ENCODE peak calls at places on chromosomes 5 and 9, in five cellular contexts. H is tibial artery, L is hepatocyte, F is left ventricle myocardium inferior, G is mucosa of descending colon. U is an unnamed sample.
A peak's percentile ranks its signal among the peaks of the same experiment; 100 is the strongest.

GRCh38 chr5:135221187-135221473 is 177.9 kb downstream of the MACROH2A1 start:
- DNase-seq in H (peak; percentile 11), L (no peak), F (no peak), G (no peak), U (no peak)

GRCh38 chr9:95089916-95090791 is 227.4 kb downstream of the FANCC start:
- DNase-seq in H (peak; percentile 92), L (no peak), F (peak; percentile 70), G (no peak), U (no peak)

GRCh38 chr5:72314571-72315172 is 5.4 kb downstream of the MRPS27 start:
- DNase-seq in H (no peak), L (peak; percentile 36), F (no peak), G (peak; percentile 23), U (no peak)

GRCh38 chr5:68331202-68332108 is 115.9 kb downstream of the PIK3R1 start:
- DNase-seq in H (no peak), L (no peak), F (no peak), G (no peak), U (no peak)

GRCh38 chr9:119365291-119366027 is 3.8 kb downstream of the BRINP1 start:
- DNase-seq in H (no peak), L (peak; percentile 72), F (no peak), G (peak; percentile 34), U (no peak)

GRCh38 chr5:14807471-14807870 is 64.1 kb downstream of the ANKH start:
- DNase-seq in H (no peak), L (no peak), F (no peak), G (no peak), U (no peak)

GRCh38 chr9:96255698-96256097 is 46.3 kb downstream of the HSD17B3 start:
- DNase-seq in H (no peak), L (no peak), F (no peak), G (no peak), U (no peak)

GRCh38 chr5:38540348-38540747 is 16.1 kb downstream of the LIFR start:
- DNase-seq in H (peak; percentile 73), L (no peak), F (peak; percentile 64), G (no peak), U (peak; percentile 72)

GRCh38 chr9:71766663-71767062 is 1.6 kb downstream of the CEMIP2 start:
- DNase-seq in H (no peak), L (peak; percentile 70), F (no peak), G (no peak), U (no peak)
- H3K4me1 ChIP-seq in H (peaks cover 27% of the 10 kb centered on the region), L (peaks cover 38% of the 10 kb centered on the region), F (peaks cover 57% of the 10 kb centered on the region), G (peaks cover 49% of the 10 kb centered on the region), U (peaks cover 72% of the 10 kb centered on the region)

GRCh38 chr5:148312159-148312558 is at the start of gene SPINK7:
- DNase-seq in H (no peak), L (no peak), F (no peak), G (no peak), U (no peak)
- H3K4me3 ChIP-seq in H (no peak within 1 kb of the TSS), L (no peak within 1 kb of the TSS), F (no peak within 1 kb of the TSS), G (no peak within 1 kb of the TSS), U (no peak within 1 kb of the TSS)

GRCh38 chr9:88784960-88785359 is 206.3 kb upstream of the S1PR3 start:
- DNase-seq in H (no peak), L (no peak), F (no peak), G (no peak), U (no peak)

GRCh38 chr9:88786291-88787054 is 204.8 kb upstream of the S1PR3 start:
- DNase-seq in H (no peak), L (no peak), F (no peak), G (no peak), U (no peak)

GRCh38 chr9:88783613-88784230 is 207.5 kb upstream of the S1PR3 start:
- DNase-seq in H (no peak), L (no peak), F (no peak), G (no peak), U (no peak)

GRCh38 chr9:88781500-88782391 is 209.5 kb upstream of the S1PR3 start:
- DNase-seq in H (peak; percentile 73), L (peak; percentile 56), F (peak; percentile 49), G (no peak), U (no peak)

GRCh38 chr9:88782931-88783451 is 208.3 kb upstream of the S1PR3 start:
- DNase-seq in H (no peak), L (no peak), F (no peak), G (no peak), U (no peak)
- H3K4me1 ChIP-seq in H (peaks cover 19% of the 10 kb centered on the region), L (peaks cover 9% of the 10 kb centered on the region), F (peaks cover 48% of the 10 kb centered on the region), G (no peaks in the 10 kb centered on the region), U (peaks cover 9% of the 10 kb centered on the region)

DNA sequence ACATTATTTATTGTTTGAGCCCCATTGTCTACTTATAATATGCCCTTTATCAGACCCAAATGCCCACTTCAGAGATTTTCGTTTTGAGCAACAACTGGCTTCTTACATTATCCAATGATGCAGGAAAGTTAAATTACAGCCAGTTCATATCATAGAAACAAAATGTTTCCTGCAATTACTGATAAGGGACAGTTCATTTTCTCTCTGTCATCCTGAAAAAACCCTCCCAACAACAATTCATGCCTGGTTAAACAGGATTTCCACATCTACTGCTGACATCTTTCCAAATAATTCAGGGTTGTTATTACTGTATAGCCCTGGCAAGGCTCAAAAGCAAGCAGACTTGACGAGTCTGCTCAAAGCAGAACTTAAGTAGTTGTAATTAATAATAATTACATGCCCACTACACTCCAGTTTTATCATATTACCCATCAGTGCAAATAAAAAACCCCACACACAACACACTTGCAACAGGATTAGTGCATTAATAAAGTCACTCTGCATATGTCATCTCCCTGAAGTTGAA is 119.4 kb upstream of the NFIB start:
- DNase-seq in H (no peak), L (no peak), F (no peak), G (no peak), U (no peak)
- H3K4me3 ChIP-seq in H (no peak overlapping the region), L (no peak overlapping the region), F (peak overlapping the region; percentile 3), G (no peak overlapping the region), U (no peak overlapping the region)